ENCODE peak calls at places on chromosomes 11 and 22, in six cellular contexts. One of them, this sample, is unnamed. For H3K4me1, the result is how much of the 10 kb centered on the place peaks cover.

GRCh38 chr22:45866398-45867117 is 110.4 kb downstream of the WNT7B start:
- DNase-seq in left ventricle myocardium inferior: no peak
- DNase-seq in mucosa of descending colon: no peak
- DNase-seq in body of pancreas: no peak
- DNase-seq in SK-N-SH: peak
- DNase-seq in colonic mucosa: peak
- DNase-seq in this sample: no peak

GRCh38 chr11:9037046-9037780 is 33.4 kb upstream of the NRIP3 start:
- DNase-seq in body of pancreas: no peak
- DNase-seq in left ventricle myocardium inferior: no peak
- DNase-seq in SK-N-SH: no peak
- DNase-seq in colonic mucosa: no peak
- DNase-seq in mucosa of descending colon: no peak
- DNase-seq in this sample: no peak

GRCh38 chr11:123645576-123645975 is 8.8 kb downstream of the SCN3B start:
- DNase-seq in colonic mucosa: no peak
- DNase-seq in left ventricle myocardium inferior: no peak
- DNase-seq in mucosa of descending colon: no peak
- DNase-seq in body of pancreas: no peak
- DNase-seq in SK-N-SH: no peak
- DNase-seq in this sample: no peak

GRCh38 chr11:13479688-13480087 is 16.1 kb downstream of the PTH start:
- DNase-seq in colonic mucosa: no peak
- DNase-seq in SK-N-SH: no peak
- DNase-seq in body of pancreas: no peak
- DNase-seq in mucosa of descending colon: no peak
- DNase-seq in left ventricle myocardium inferior: no peak
- DNase-seq in this sample: no peak

GRCh38 chr11:46537121-46537520 is 56.7 kb downstream of the AMBRA1 start:
- DNase-seq in mucosa of descending colon: no peak
- DNase-seq in left ventricle myocardium inferior: no peak
- DNase-seq in colonic mucosa: no peak
- DNase-seq in body of pancreas: no peak
- DNase-seq in SK-N-SH: no peak
- DNase-seq in this sample: peak

GRCh38 chr11:9076661-9077060 is 14.7 kb downstream of the SCUBE2 start:
- DNase-seq in colonic mucosa: no peak
- DNase-seq in body of pancreas: no peak
- DNase-seq in mucosa of descending colon: no peak
- DNase-seq in SK-N-SH: no peak
- DNase-seq in left ventricle myocardium inferior: no peak
- DNase-seq in this sample: no peak

GRCh38 chr22:23398701-23399366 is 181.3 kb downstream of the IGLL1 start:
- DNase-seq in body of pancreas: no peak
- DNase-seq in colonic mucosa: no peak
- DNase-seq in mucosa of descending colon: no peak
- DNase-seq in left ventricle myocardium inferior: no peak
- DNase-seq in SK-N-SH: no peak
- DNase-seq in this sample: no peak

GRCh38 chr11:124202951-124203350 is 19.8 kb downstream of the OR10D3 start:
- DNase-seq in SK-N-SH: no peak
- DNase-seq in mucosa of descending colon: no peak
- DNase-seq in body of pancreas: no peak
- DNase-seq in left ventricle myocardium inferior: no peak
- DNase-seq in colonic mucosa: no peak
- DNase-seq in this sample: no peak

GRCh38 chr22:35308480-35308945 is 8.8 kb downstream of the TOM1 start:
- DNase-seq in mucosa of descending colon: no peak
- DNase-seq in body of pancreas: no peak
- DNase-seq in colonic mucosa: no peak
- DNase-seq in SK-N-SH: no peak
- DNase-seq in left ventricle myocardium inferior: no peak
- DNase-seq in this sample: no peak

GRCh38 chr11:1830119-1830499 is 4.7 kb upstream of the SYT8 start:
- DNase-seq in body of pancreas: no peak
- DNase-seq in SK-N-SH: no peak
- DNase-seq in left ventricle myocardium inferior: no peak
- DNase-seq in colonic mucosa: peak
- DNase-seq in mucosa of descending colon: no peak
- DNase-seq in this sample: no peak

GRCh38 chr11:129209891-129210830 is 18.0 kb upstream of the ARHGAP32 start:
- DNase-seq in body of pancreas: peak
- DNase-seq in SK-N-SH: no peak
- DNase-seq in mucosa of descending colon: no peak
- DNase-seq in left ventricle myocardium inferior: no peak
- DNase-seq in colonic mucosa: no peak
- DNase-seq in this sample: no peak

DNA sequence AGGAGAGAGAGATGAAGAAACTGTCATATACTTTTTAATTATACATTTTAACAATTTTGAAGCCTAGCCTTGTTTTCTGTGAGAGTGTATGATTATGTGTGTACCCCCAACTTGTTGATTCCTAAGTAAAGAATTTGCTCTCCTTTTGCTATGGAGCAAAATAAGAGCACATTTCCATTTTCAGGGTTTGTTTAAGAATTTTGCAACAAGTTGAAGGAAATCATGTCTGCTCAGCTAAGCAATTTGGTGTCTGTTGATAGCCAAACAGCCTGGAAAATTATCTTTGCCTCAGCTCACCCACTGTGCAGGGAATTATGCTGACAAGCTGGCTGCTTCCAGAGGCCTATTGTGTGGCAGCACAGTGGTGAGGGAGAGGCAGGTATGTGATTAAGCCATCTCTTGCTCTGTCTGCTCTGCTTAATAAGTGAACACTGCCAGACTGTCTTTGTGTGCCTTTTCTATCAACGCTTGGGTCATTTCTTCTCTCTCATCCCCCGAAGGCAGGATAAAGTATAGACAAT is 135.1 kb upstream of the TTC12 start:
- DNase-seq in SK-N-SH: no peak
- DNase-seq in left ventricle myocardium inferior: no peak
- DNase-seq in body of pancreas: no peak
- DNase-seq in mucosa of descending colon: no peak
- DNase-seq in colonic mucosa: no peak
- DNase-seq in this sample: no peak
- H3K4me1 ChIP-seq in SK-N-SH: under half
- H3K4me1 ChIP-seq in left ventricle myocardium inferior: half or more
- H3K4me1 ChIP-seq in body of pancreas: under half
- H3K4me1 ChIP-seq in mucosa of descending colon: under half
- H3K4me1 ChIP-seq in colonic mucosa: under half
- H3K4me1 ChIP-seq in this sample: under half

DNA sequence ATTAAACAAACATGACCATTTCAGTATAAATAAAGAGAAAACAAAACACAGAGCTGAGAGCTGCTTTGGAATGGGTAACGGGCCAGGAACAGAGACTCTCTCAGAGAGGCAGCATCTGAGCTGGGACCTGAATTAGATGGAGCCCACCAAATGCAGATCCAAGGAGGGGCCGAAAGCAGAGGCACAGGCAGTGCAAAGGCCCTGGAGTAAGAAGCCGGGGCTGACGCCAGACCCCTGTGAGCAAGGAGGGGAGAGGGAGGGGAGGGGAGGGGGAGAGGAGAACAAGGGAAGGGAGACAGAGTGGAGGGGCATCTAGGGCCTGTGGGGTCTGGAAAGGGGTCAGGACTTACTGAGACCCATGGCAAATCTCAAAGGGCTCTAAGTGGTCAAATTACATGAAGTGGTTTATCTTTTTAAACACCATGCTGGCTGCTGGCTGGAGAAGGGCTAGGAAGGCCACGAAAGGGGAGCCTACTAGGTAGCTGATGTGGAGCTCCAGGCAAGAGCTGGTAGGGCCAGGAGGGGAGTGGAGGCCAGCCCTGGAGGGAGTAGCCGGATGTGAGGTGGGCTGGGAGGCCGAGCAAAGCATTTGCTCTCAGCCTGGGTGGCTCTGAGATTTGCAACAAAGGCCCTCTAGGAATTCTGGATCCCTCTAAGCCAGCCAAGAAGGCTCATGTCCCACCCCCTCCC is 3.2 kb downstream of the OSBPL5 start:
- DNase-seq in SK-N-SH: peak
- DNase-seq in left ventricle myocardium inferior: no peak
- DNase-seq in mucosa of descending colon: no peak
- DNase-seq in body of pancreas: peak
- DNase-seq in colonic mucosa: no peak
- DNase-seq in this sample: no peak
- H3K4me1 ChIP-seq in SK-N-SH: half or more
- H3K4me1 ChIP-seq in left ventricle myocardium inferior: half or more
- H3K4me1 ChIP-seq in mucosa of descending colon: under half
- H3K4me1 ChIP-seq in body of pancreas: half or more
- H3K4me1 ChIP-seq in colonic mucosa: under half
- H3K4me1 ChIP-seq in this sample: under half

GRCh38 chr11:7749456-7749855 is 43.2 kb upstream of the OVCH2 start:
- DNase-seq in left ventricle myocardium inferior: no peak
- DNase-seq in mucosa of descending colon: no peak
- DNase-seq in colonic mucosa: no peak
- DNase-seq in body of pancreas: no peak
- DNase-seq in SK-N-SH: no peak
- DNase-seq in this sample: no peak
- H3K4me1 ChIP-seq in left ventricle myocardium inferior: under half
- H3K4me1 ChIP-seq in mucosa of descending colon: under half
- H3K4me1 ChIP-seq in colonic mucosa: under half
- H3K4me1 ChIP-seq in body of pancreas: under half
- H3K4me1 ChIP-seq in SK-N-SH: under half
- H3K4me1 ChIP-seq in this sample: under half

GRCh38 chr22:44534335-44534734 is 36.3 kb upstream of the RTL6 start:
- DNase-seq in colonic mucosa: no peak
- DNase-seq in body of pancreas: no peak
- DNase-seq in mucosa of descending colon: no peak
- DNase-seq in SK-N-SH: no peak
- DNase-seq in left ventricle myocardium inferior: no peak
- DNase-seq in this sample: no peak
- H3K4me1 ChIP-seq in colonic mucosa: under half
- H3K4me1 ChIP-seq in body of pancreas: under half
- H3K4me1 ChIP-seq in mucosa of descending colon: under half
- H3K4me1 ChIP-seq in SK-N-SH: under half
- H3K4me1 ChIP-seq in left ventricle myocardium inferior: under half
- H3K4me1 ChIP-seq in this sample: under half

GRCh38 chr22:37487559-37487958 is 1.4 kb upstream of the MFNG start:
- DNase-seq in left ventricle myocardium inferior: no peak
- DNase-seq in SK-N-SH: no peak
- DNase-seq in mucosa of descending colon: no peak
- DNase-seq in body of pancreas: no peak
- DNase-seq in colonic mucosa: no peak
- DNase-seq in this sample: no peak

GRCh38 chr22:37485006-37485713 is 1.0 kb downstream of the MFNG start:
- DNase-seq in colonic mucosa: no peak
- DNase-seq in left ventricle myocardium inferior: no peak
- DNase-seq in mucosa of descending colon: no peak
- DNase-seq in SK-N-SH: no peak
- DNase-seq in body of pancreas: no peak
- DNase-seq in this sample: no peak

GRCh38 chr22:37485714-37486223 is 415 bp downstream of the MFNG start:
- DNase-seq in colonic mucosa: no peak
- DNase-seq in SK-N-SH: no peak
- DNase-seq in body of pancreas: no peak
- DNase-seq in left ventricle myocardium inferior: no peak
- DNase-seq in mucosa of descending colon: no peak
- DNase-seq in this sample: no peak

GRCh38 chr22:37487129-37487528 is 945 bp upstream of the MFNG start:
- DNase-seq in SK-N-SH: no peak
- DNase-seq in left ventricle myocardium inferior: no peak
- DNase-seq in colonic mucosa: no peak
- DNase-seq in mucosa of descending colon: no peak
- DNase-seq in body of pancreas: no peak
- DNase-seq in this sample: no peak

GRCh38 chr22:37486224-37486845 is at the start of gene MFNG:
- DNase-seq in left ventricle myocardium inferior: peak
- DNase-seq in mucosa of descending colon: peak
- DNase-seq in colonic mucosa: peak
- DNase-seq in body of pancreas: peak
- DNase-seq in SK-N-SH: peak
- DNase-seq in this sample: peak
- H3K4me1 ChIP-seq in left ventricle myocardium inferior: half or more
- H3K4me1 ChIP-seq in mucosa of descending colon: under half
- H3K4me1 ChIP-seq in colonic mucosa: under half
- H3K4me1 ChIP-seq in body of pancreas: under half
- H3K4me1 ChIP-seq in SK-N-SH: under half
- H3K4me1 ChIP-seq in this sample: under half

DNA sequence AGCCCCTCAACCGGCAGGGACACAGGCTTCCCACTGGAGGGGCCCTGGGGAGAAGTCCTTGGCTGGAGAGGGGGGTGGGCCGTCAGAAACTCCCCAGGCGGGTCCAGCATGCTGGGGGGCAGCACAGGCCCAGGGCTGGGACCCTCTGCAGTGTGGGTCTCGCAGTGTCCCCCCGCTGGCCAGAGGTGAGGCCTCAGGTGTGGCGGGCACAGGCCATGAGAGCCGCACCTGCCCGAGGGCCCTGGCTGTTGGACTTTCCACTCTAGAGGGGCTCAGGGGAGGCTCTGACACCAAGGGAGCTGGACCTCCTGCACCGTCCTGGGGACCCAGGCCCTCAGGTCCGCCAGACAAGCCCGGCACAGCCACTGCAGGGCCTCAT is 10.7 kb upstream of the PIM3 start:
- DNase-seq in body of pancreas: no peak
- DNase-seq in colonic mucosa: no peak
- DNase-seq in mucosa of descending colon: no peak
- DNase-seq in left ventricle myocardium inferior: no peak
- DNase-seq in SK-N-SH: no peak
- DNase-seq in this sample: no peak
- H3K4me1 ChIP-seq in body of pancreas: half or more
- H3K4me1 ChIP-seq in colonic mucosa: under half
- H3K4me1 ChIP-seq in mucosa of descending colon: under half
- H3K4me1 ChIP-seq in left ventricle myocardium inferior: under half
- H3K4me1 ChIP-seq in SK-N-SH: under half
- H3K4me1 ChIP-seq in this sample: under half